ENCODE peak calls at places on chromosomes 6 and 20, in seven cellular contexts. N, C, Z, B, J, F and Q are unnamed samples.

GRCh38 chr6:148251891-148252290 is 90.7 kb upstream of the SASH1 start:
- DNase-seq in N (no peak), C (no peak), Z (no peak), B (no peak), J (no peak), F (no peak), Q (no peak)

GRCh38 chr6:134954272-134954990 is 4.5 kb upstream of the ALDH8A1 start:
- DNase-seq in N (no peak), C (no peak), Z (no peak), B (no peak), J (no peak), F (no peak), Q (no peak)

GRCh38 chr6:81228912-81229540 is 523.5 kb downstream of the TENT5A start:
- DNase-seq in N (no peak), C (no peak), Z (peak; percentile 23), B (no peak), J (peak; percentile 77), F (no peak), Q (no peak)

GRCh38 chr20:46023999-46024398 is 5.0 kb upstream of the SLC12A5 start:
- DNase-seq in N (no peak), C (no peak), Z (no peak), B (no peak), J (no peak), F (no peak), Q (no peak)

GRCh38 chr6:119552016-119552415 is 202.5 kb upstream of the MAN1A1 start:
- DNase-seq in N (peak; percentile 16), C (no peak), Z (no peak), B (no peak), J (no peak), F (no peak), Q (no peak)

GRCh38 chr6:45710304-45710821 is 305.3 kb downstream of the CLIC5 start:
- DNase-seq in N (peak; percentile 27), C (no peak), Z (no peak), B (no peak), J (peak; percentile 12), F (no peak), Q (no peak)

GRCh38 chr20:22915512-22915911 is 119.6 kb upstream of the SSTR4 start:
- DNase-seq in N (no peak), C (no peak), Z (no peak), B (no peak), J (no peak), F (no peak), Q (no peak)

GRCh38 chr6:32886674-32887383 is 32.8 kb downstream of the PSMB9 start:
- DNase-seq in N (peak; percentile 57), C (peak; percentile 94), Z (peak; percentile 68), B (no peak), J (peak; percentile 66), F (peak; percentile 21), Q (no peak)

GRCh38 chr20:18287915-18288747 is at the start of gene ZNF133:
- DNase-seq in N (peak; percentile 95), C (peak; percentile 91), Z (peak; percentile 92), B (peak; percentile 99), J (peak; percentile 96), F (peak; percentile 91), Q (peak; percentile 88)

GRCh38 chr6:2225422-2226392 is 19.7 kb downstream of the GMDS start:
- DNase-seq in N (peak; percentile 16), C (peak; percentile 41), Z (no peak), B (no peak), J (no peak), F (no peak), Q (no peak)

GRCh38 chr6:99521557-99522286 is 6.5 kb upstream of the USP45 start:
- DNase-seq in N (peak; percentile 52), C (peak; percentile 6), Z (peak; percentile 32), B (no peak), J (peak; percentile 63), F (no peak), Q (no peak)

GRCh38 chr6:32973144-32973854 is 4.9 kb downstream of the BRD2 start:
- DNase-seq in N (no peak), C (peak; percentile 72), Z (no peak), B (no peak), J (no peak), F (peak; percentile 62), Q (no peak)

GRCh38 chr6:11618533-11618932 is 81.0 kb downstream of the TMEM170B start:
- DNase-seq in N (no peak), C (no peak), Z (no peak), B (peak; percentile 32), J (peak; percentile 54), F (no peak), Q (no peak)

GRCh38 chr6:163389354-163389753 is 25.2 kb upstream of the QKI start:
- DNase-seq in N (no peak), C (no peak), Z (no peak), B (no peak), J (no peak), F (no peak), Q (no peak)

GRCh38 chr20:8829232-8829631 is 239.7 kb upstream of the PLCB4 start:
- DNase-seq in N (no peak), C (no peak), Z (no peak), B (no peak), J (no peak), F (no peak), Q (no peak)

GRCh38 chr20:36114707-36115106 is 39.8 kb upstream of the EPB41L1 start:
- DNase-seq in N (no peak), C (no peak), Z (no peak), B (no peak), J (no peak), F (no peak), Q (no peak)

GRCh38 chr6:161639772-161640171 is 365.9 kb upstream of the AGPAT4 start:
- DNase-seq in N (no peak), C (no peak), Z (no peak), B (no peak), J (no peak), F (no peak), Q (no peak)

GRCh38 chr6:67880939-67881705 is 754.0 kb upstream of the ADGRB3 start:
- DNase-seq in N (no peak), C (no peak), Z (no peak), B (no peak), J (peak; percentile 50), F (no peak), Q (no peak)

GRCh38 chr20:38551056-38551626 is 29.9 kb upstream of the ADIG start:
- DNase-seq in N (no peak), C (no peak), Z (no peak), B (no peak), J (no peak), F (no peak), Q (no peak)

GRCh38 chr6:16837217-16837972 is 76.1 kb upstream of the ATXN1 start:
- DNase-seq in N (no peak), C (no peak), Z (no peak), B (no peak), J (no peak), F (no peak), Q (no peak)

GRCh38 chr6:36516559-36516958 is 30.7 kb downstream of the STK38 start:
- DNase-seq in N (no peak), C (no peak), Z (no peak), B (no peak), J (no peak), F (no peak), Q (no peak)